ENCODE peak calls at places on chromosomes 16 and 17, in nine cellular contexts. One of them, this sample, is unnamed.

GRCh38 chr17:59369026-59369724 is 37.7 kb downstream of the YPEL2 start:
- DNase-seq in OCI-LY7: no peak
- DNase-seq in PC-9: no peak
- DNase-seq in HCT116: no peak
- DNase-seq in hepatocyte: no peak
- DNase-seq in SK-N-SH: no peak
- DNase-seq in GM23338: no peak
- DNase-seq in Karpas-422: no peak
- DNase-seq in PC-3: peak; percentile 19
- DNase-seq in this sample: peak; percentile 52

GRCh38 chr16:87895641-87896141 is 26.4 kb upstream of the SLC7A5 start:
- DNase-seq in PC-9: no peak
- DNase-seq in PC-3: no peak
- DNase-seq in HCT116: no peak
- DNase-seq in OCI-LY7: peak; percentile 19
- DNase-seq in hepatocyte: no peak
- DNase-seq in Karpas-422: peak; percentile 45
- DNase-seq in SK-N-SH: no peak
- DNase-seq in GM23338: no peak
- DNase-seq in this sample: peak; percentile 91

GRCh38 chr16:69924777-69925191 is 26.4 kb upstream of the CLEC18A start:
- DNase-seq in GM23338: peak; percentile 11
- DNase-seq in PC-9: no peak
- DNase-seq in hepatocyte: peak; percentile 51
- DNase-seq in Karpas-422: no peak
- DNase-seq in OCI-LY7: no peak
- DNase-seq in SK-N-SH: no peak
- DNase-seq in PC-3: no peak
- DNase-seq in HCT116: no peak
- DNase-seq in this sample: peak; percentile 95

GRCh38 chr16:17345043-17345442 is 125.7 kb downstream of the XYLT1 start:
- DNase-seq in GM23338: no peak
- DNase-seq in PC-3: no peak
- DNase-seq in OCI-LY7: no peak
- DNase-seq in HCT116: no peak
- DNase-seq in hepatocyte: no peak
- DNase-seq in Karpas-422: no peak
- DNase-seq in SK-N-SH: no peak
- DNase-seq in PC-9: no peak
- DNase-seq in this sample: peak; percentile 92

GRCh38 chr16:67372664-67373063 is 20.6 kb downstream of the TPPP3 start:
- DNase-seq in Karpas-422: peak; percentile 65
- DNase-seq in PC-9: no peak
- DNase-seq in PC-3: peak; percentile 42
- DNase-seq in HCT116: peak; percentile 12
- DNase-seq in GM23338: peak; percentile 47
- DNase-seq in OCI-LY7: peak; percentile 16
- DNase-seq in hepatocyte: no peak
- DNase-seq in SK-N-SH: peak; percentile 57
- DNase-seq in this sample: peak; percentile 46

GRCh38 chr16:71507061-71507460 is 17.9 kb upstream of the ZNF19 start:
- DNase-seq in OCI-LY7: no peak
- DNase-seq in HCT116: no peak
- DNase-seq in PC-9: no peak
- DNase-seq in SK-N-SH: no peak
- DNase-seq in GM23338: no peak
- DNase-seq in hepatocyte: no peak
- DNase-seq in PC-3: no peak
- DNase-seq in Karpas-422: no peak
- DNase-seq in this sample: no peak

GRCh38 chr16:85798283-85798776 is 1.0 kb downstream of the EMC8 start:
- DNase-seq in SK-N-SH: no peak
- DNase-seq in hepatocyte: peak; percentile 39
- DNase-seq in PC-3: no peak
- DNase-seq in OCI-LY7: no peak
- DNase-seq in HCT116: no peak
- DNase-seq in Karpas-422: no peak
- DNase-seq in GM23338: peak; percentile 24
- DNase-seq in PC-9: no peak
- DNase-seq in this sample: no peak

GRCh38 chr17:82248815-82249638 is 20.2 kb downstream of the SLC16A3 start:
- DNase-seq in Karpas-422: no peak
- DNase-seq in OCI-LY7: no peak
- DNase-seq in GM23338: no peak
- DNase-seq in PC-9: no peak
- DNase-seq in PC-3: no peak
- DNase-seq in HCT116: no peak
- DNase-seq in hepatocyte: no peak
- DNase-seq in SK-N-SH: peak; percentile 46
- DNase-seq in this sample: no peak

GRCh38 chr16:72995151-72995881 is 52.6 kb downstream of the ZFHX3 start:
- DNase-seq in hepatocyte: no peak
- DNase-seq in OCI-LY7: peak; percentile 3
- DNase-seq in GM23338: peak; percentile 81
- DNase-seq in PC-3: no peak
- DNase-seq in SK-N-SH: peak; percentile 34
- DNase-seq in PC-9: no peak
- DNase-seq in HCT116: no peak
- DNase-seq in Karpas-422: peak; percentile 57
- DNase-seq in this sample: no peak

GRCh38 chr17:73536700-73537680 is 107.3 kb downstream of the SDK2 start:
- DNase-seq in PC-3: no peak
- DNase-seq in OCI-LY7: no peak
- DNase-seq in Karpas-422: no peak
- DNase-seq in GM23338: no peak
- DNase-seq in PC-9: no peak
- DNase-seq in hepatocyte: no peak
- DNase-seq in SK-N-SH: peak; percentile 85
- DNase-seq in HCT116: no peak
- DNase-seq in this sample: no peak

GRCh38 chr17:37671813-37672544 is 28.7 kb upstream of the DDX52 start:
- DNase-seq in PC-3: peak; percentile 85
- DNase-seq in OCI-LY7: no peak
- DNase-seq in GM23338: no peak
- DNase-seq in SK-N-SH: no peak
- DNase-seq in hepatocyte: no peak
- DNase-seq in HCT116: no peak
- DNase-seq in PC-9: peak; percentile 80
- DNase-seq in Karpas-422: no peak
- DNase-seq in this sample: peak; percentile 95

GRCh38 chr17:68033636-68034451 is 1.7 kb upstream of the KPNA2 start:
- DNase-seq in Karpas-422: no peak
- DNase-seq in hepatocyte: peak; percentile 29
- DNase-seq in SK-N-SH: peak; percentile 51
- DNase-seq in OCI-LY7: peak; percentile 37
- DNase-seq in PC-3: peak; percentile 59
- DNase-seq in HCT116: peak; percentile 65
- DNase-seq in GM23338: peak; percentile 98
- DNase-seq in PC-9: peak; percentile 55
- DNase-seq in this sample: peak; percentile 42

GRCh38 chr17:42669705-42670198 is 7.0 kb downstream of the PLEKHH3 start:
- DNase-seq in SK-N-SH: no peak
- DNase-seq in Karpas-422: no peak
- DNase-seq in PC-3: no peak
- DNase-seq in hepatocyte: no peak
- DNase-seq in GM23338: peak; percentile 62
- DNase-seq in OCI-LY7: no peak
- DNase-seq in HCT116: no peak
- DNase-seq in PC-9: no peak
- DNase-seq in this sample: no peak

GRCh38 chr16:57166951-57167350 is 18.9 kb downstream of the PSME3IP1 start:
- DNase-seq in hepatocyte: no peak
- DNase-seq in Karpas-422: no peak
- DNase-seq in PC-9: no peak
- DNase-seq in GM23338: no peak
- DNase-seq in PC-3: peak; percentile 4
- DNase-seq in SK-N-SH: no peak
- DNase-seq in OCI-LY7: no peak
- DNase-seq in HCT116: no peak
- DNase-seq in this sample: peak; percentile 45

GRCh38 chr17:66944365-66945203 is 19.9 kb upstream of the CACNG4 start:
- DNase-seq in OCI-LY7: no peak
- DNase-seq in Karpas-422: no peak
- DNase-seq in PC-9: no peak
- DNase-seq in SK-N-SH: peak; percentile 59
- DNase-seq in hepatocyte: peak; percentile 47
- DNase-seq in GM23338: peak; percentile 50
- DNase-seq in PC-3: peak; percentile 54
- DNase-seq in HCT116: no peak
- DNase-seq in this sample: peak; percentile 33
- H3K9me2 ChIP-seq in OCI-LY7: no peaks in the 10 kb centered on the region
- H3K9me2 ChIP-seq in Karpas-422: no peaks in the 10 kb centered on the region
- H3K9me2 ChIP-seq in PC-9: no peaks in the 10 kb centered on the region
- H3K9me2 ChIP-seq in SK-N-SH: no peaks in the 10 kb centered on the region
- H3K9me2 ChIP-seq in hepatocyte: no peaks in the 10 kb centered on the region
- H3K9me2 ChIP-seq in GM23338: no peaks in the 10 kb centered on the region
- H3K9me2 ChIP-seq in PC-3: no peaks in the 10 kb centered on the region
- H3K9me2 ChIP-seq in HCT116: no peaks in the 10 kb centered on the region
- H3K9me2 ChIP-seq in this sample: no peaks in the 10 kb centered on the region

DNA sequence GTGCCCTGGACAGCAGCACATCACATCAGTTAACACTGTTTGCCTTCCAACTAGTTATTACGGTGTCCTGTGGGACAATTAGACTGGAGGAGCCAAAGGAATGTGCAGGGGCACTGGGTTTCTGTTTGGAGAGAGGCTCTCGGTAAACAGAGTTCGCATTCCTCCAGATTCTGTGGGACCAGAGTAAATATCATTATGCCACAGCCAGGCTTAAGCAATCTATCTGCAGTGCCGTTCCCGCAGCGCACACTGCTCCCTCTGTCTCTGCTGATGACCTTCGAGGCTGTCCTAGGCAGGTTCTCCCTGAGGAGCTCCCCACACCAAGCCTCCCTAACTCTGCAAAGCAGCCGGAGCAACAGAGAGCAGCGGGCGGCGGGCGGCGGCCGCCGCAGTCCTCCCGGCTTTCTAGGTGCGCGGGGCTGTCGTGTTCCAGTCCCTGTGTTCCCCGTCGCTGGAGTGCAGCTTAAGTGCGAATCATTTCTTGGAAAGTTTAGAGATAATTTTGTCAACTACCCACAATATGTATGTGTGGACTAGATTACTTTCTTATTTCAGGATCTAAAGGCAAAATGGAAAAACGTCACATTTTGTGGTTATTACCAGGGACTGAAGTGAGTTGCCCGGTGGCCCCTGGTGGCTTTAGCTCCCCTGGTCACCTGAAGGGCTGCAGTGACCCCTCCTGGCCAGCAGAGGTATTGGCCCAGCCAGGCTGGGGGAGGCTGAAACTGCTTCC is 43.3 kb downstream of the PGS1 start:
- DNase-seq in SK-N-SH: peak; percentile 98
- DNase-seq in hepatocyte: peak; percentile 89
- DNase-seq in Karpas-422: peak; percentile 82
- DNase-seq in PC-9: peak; percentile 47
- DNase-seq in OCI-LY7: peak; percentile 76
- DNase-seq in HCT116: peak; percentile 51
- DNase-seq in GM23338: peak; percentile 91
- DNase-seq in PC-3: peak; percentile 87
- DNase-seq in this sample: peak; percentile 78
- H3K4me2 ChIP-seq in SK-N-SH: no peak overlapping the region
- H3K4me2 ChIP-seq in hepatocyte: peak overlapping the region; percentile 66
- H3K4me2 ChIP-seq in Karpas-422: no peak overlapping the region
- H3K4me2 ChIP-seq in PC-9: no peak overlapping the region
- H3K4me2 ChIP-seq in OCI-LY7: no peak overlapping the region
- H3K4me2 ChIP-seq in HCT116: no peak overlapping the region
- H3K4me2 ChIP-seq in GM23338: no peak overlapping the region
- H3K4me2 ChIP-seq in PC-3: no peak overlapping the region
- H3K4me2 ChIP-seq in this sample: no peak overlapping the region

GRCh38 chr17:48541036-48541573 is 3.8 kb downstream of the HOXB2 start:
- DNase-seq in GM23338: peak; percentile 25
- DNase-seq in Karpas-422: no peak
- DNase-seq in SK-N-SH: no peak
- DNase-seq in hepatocyte: no peak
- DNase-seq in PC-9: no peak
- DNase-seq in OCI-LY7: no peak
- DNase-seq in HCT116: no peak
- DNase-seq in PC-3: no peak
- DNase-seq in this sample: peak; percentile 37
- H2AFZ ChIP-seq in GM23338: peak overlapping the region; percentile 97
- H2AFZ ChIP-seq in Karpas-422: no peak overlapping the region
- H2AFZ ChIP-seq in SK-N-SH: no peak overlapping the region
- H2AFZ ChIP-seq in hepatocyte: peak overlapping the region; percentile 53
- H2AFZ ChIP-seq in PC-9: no peak overlapping the region
- H2AFZ ChIP-seq in OCI-LY7: no peak overlapping the region
- H2AFZ ChIP-seq in HCT116: no peak overlapping the region
- H2AFZ ChIP-seq in PC-3: no peak overlapping the region
- H2AFZ ChIP-seq in this sample: peak overlapping the region; percentile 83

GRCh38 chr17:61478790-61479492 is 26.7 kb downstream of the TBX4 start:
- DNase-seq in OCI-LY7: no peak
- DNase-seq in PC-3: no peak
- DNase-seq in Karpas-422: no peak
- DNase-seq in hepatocyte: peak; percentile 2
- DNase-seq in HCT116: no peak
- DNase-seq in PC-9: no peak
- DNase-seq in GM23338: no peak
- DNase-seq in SK-N-SH: no peak
- DNase-seq in this sample: no peak
- H3K9me2 ChIP-seq in OCI-LY7: no peaks in the 10 kb centered on the region
- H3K9me2 ChIP-seq in PC-3: no peaks in the 10 kb centered on the region
- H3K9me2 ChIP-seq in Karpas-422: no peaks in the 10 kb centered on the region
- H3K9me2 ChIP-seq in hepatocyte: no peaks in the 10 kb centered on the region
- H3K9me2 ChIP-seq in HCT116: no peaks in the 10 kb centered on the region
- H3K9me2 ChIP-seq in PC-9: no peaks in the 10 kb centered on the region
- H3K9me2 ChIP-seq in GM23338: no peaks in the 10 kb centered on the region
- H3K9me2 ChIP-seq in SK-N-SH: no peaks in the 10 kb centered on the region
- H3K9me2 ChIP-seq in this sample: no peaks in the 10 kb centered on the region

DNA sequence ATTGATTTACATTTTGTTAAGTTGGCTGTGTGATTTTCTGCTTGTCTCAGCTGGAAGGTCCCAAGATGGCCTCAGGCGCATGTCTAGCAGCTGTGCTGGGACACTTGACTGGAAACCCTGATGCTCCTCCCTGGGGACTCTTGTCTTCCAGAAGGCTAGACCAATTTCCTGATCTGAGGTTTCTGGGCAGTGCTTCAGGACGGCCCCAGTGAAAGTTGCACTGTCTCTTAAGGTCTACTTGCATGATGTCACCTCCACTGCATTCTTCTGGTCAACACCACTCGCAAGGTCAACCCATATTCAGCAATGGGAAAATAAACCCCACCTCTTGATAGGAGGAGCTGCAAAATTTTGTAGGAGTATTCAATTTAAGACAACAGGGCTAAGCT is 116.0 kb downstream of the SALL1 start:
- DNase-seq in PC-3: no peak
- DNase-seq in hepatocyte: no peak
- DNase-seq in HCT116: no peak
- DNase-seq in GM23338: peak; percentile 10
- DNase-seq in Karpas-422: no peak
- DNase-seq in OCI-LY7: peak; percentile 21
- DNase-seq in PC-9: no peak
- DNase-seq in SK-N-SH: no peak
- DNase-seq in this sample: peak; percentile 7
- H3K4me2 ChIP-seq in PC-3: no peak overlapping the region
- H3K4me2 ChIP-seq in hepatocyte: no peak overlapping the region
- H3K4me2 ChIP-seq in HCT116: no peak overlapping the region
- H3K4me2 ChIP-seq in GM23338: no peak overlapping the region
- H3K4me2 ChIP-seq in Karpas-422: no peak overlapping the region
- H3K4me2 ChIP-seq in OCI-LY7: peak overlapping the region; percentile 21
- H3K4me2 ChIP-seq in PC-9: no peak overlapping the region
- H3K4me2 ChIP-seq in SK-N-SH: no peak overlapping the region
- H3K4me2 ChIP-seq in this sample: no peak overlapping the region

DNA sequence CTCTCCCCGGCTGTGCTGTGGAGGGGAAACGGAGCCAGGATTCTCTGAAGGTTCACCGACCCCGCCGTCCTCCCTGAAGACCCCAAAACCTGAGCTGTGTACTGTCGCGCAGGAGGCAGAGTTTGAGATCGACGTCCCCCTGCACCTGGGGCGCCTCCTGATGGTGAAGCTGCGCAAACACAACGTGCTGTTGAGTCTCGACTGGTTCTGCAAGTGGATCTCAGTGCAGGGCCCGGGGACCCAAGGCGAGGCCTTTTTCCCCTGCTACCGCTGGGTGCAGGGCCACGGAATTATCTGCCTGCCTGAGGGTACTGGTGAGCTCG is 62.6 kb upstream of the TEKT1 start:
- DNase-seq in PC-3: no peak
- DNase-seq in HCT116: no peak
- DNase-seq in OCI-LY7: peak; percentile 4
- DNase-seq in Karpas-422: peak; percentile 59
- DNase-seq in GM23338: peak; percentile 90
- DNase-seq in SK-N-SH: no peak
- DNase-seq in hepatocyte: no peak
- DNase-seq in PC-9: no peak
- DNase-seq in this sample: peak; percentile 45
- H2AFZ ChIP-seq in PC-3: no peak overlapping the region
- H2AFZ ChIP-seq in HCT116: no peak overlapping the region
- H2AFZ ChIP-seq in OCI-LY7: no peak overlapping the region
- H2AFZ ChIP-seq in Karpas-422: no peak overlapping the region
- H2AFZ ChIP-seq in GM23338: peak overlapping the region; percentile 56
- H2AFZ ChIP-seq in SK-N-SH: no peak overlapping the region
- H2AFZ ChIP-seq in hepatocyte: no peak overlapping the region
- H2AFZ ChIP-seq in PC-9: no peak overlapping the region
- H2AFZ ChIP-seq in this sample: no peak overlapping the region

This sample was measured in GM23248.